ENCODE peak calls at places on chromosomes 7 and 10, in ten cellular contexts. One of them, this sample, is unnamed.

GRCh38 chr10:100730739-100731602 is 14.4 kb upstream of the PAX2 start:
- DNase-seq in SK-N-SH: peak
- DNase-seq in cardiac muscle cell: peak
- DNase-seq in cardiac fibroblast: peak
- DNase-seq in BE2C: no peak
- DNase-seq in H9: no peak
- DNase-seq in upper lobe of right lung: peak
- DNase-seq in choroid plexus epithelial cell: peak
- DNase-seq in tibial artery: no peak
- DNase-seq in GM20000: peak
- DNase-seq in this sample: no peak

GRCh38 chr10:132307823-132308587 is at the start of gene STK32C:
- DNase-seq in cardiac fibroblast: peak
- DNase-seq in upper lobe of right lung: peak
- DNase-seq in cardiac muscle cell: peak
- DNase-seq in SK-N-SH: peak
- DNase-seq in BE2C: peak
- DNase-seq in tibial artery: peak
- DNase-seq in choroid plexus epithelial cell: peak
- DNase-seq in H9: peak
- DNase-seq in GM20000: peak
- DNase-seq in this sample: peak

GRCh38 chr10:35331894-35332640 is 4.2 kb upstream of the CCNY start:
- DNase-seq in tibial artery: no peak
- DNase-seq in cardiac fibroblast: peak
- DNase-seq in cardiac muscle cell: peak
- DNase-seq in H9: no peak
- DNase-seq in BE2C: no peak
- DNase-seq in choroid plexus epithelial cell: peak
- DNase-seq in GM20000: no peak
- DNase-seq in upper lobe of right lung: no peak
- DNase-seq in SK-N-SH: no peak
- DNase-seq in this sample: no peak

GRCh38 chr7:152395115-152395514 is 40.7 kb downstream of the KMT2C start:
- DNase-seq in BE2C: no peak
- DNase-seq in GM20000: no peak
- DNase-seq in cardiac fibroblast: peak
- DNase-seq in cardiac muscle cell: peak
- DNase-seq in choroid plexus epithelial cell: peak
- DNase-seq in SK-N-SH: no peak
- DNase-seq in upper lobe of right lung: peak
- DNase-seq in tibial artery: no peak
- DNase-seq in H9: no peak
- DNase-seq in this sample: no peak

GRCh38 chr10:43808136-43808535 is 159.5 kb upstream of the ZNF32 start:
- DNase-seq in upper lobe of right lung: no peak
- DNase-seq in BE2C: no peak
- DNase-seq in choroid plexus epithelial cell: no peak
- DNase-seq in GM20000: no peak
- DNase-seq in cardiac fibroblast: no peak
- DNase-seq in H9: no peak
- DNase-seq in tibial artery: no peak
- DNase-seq in cardiac muscle cell: no peak
- DNase-seq in SK-N-SH: no peak
- DNase-seq in this sample: no peak

GRCh38 chr10:61839911-61840310 is 61.6 kb upstream of the ARID5B start:
- DNase-seq in choroid plexus epithelial cell: no peak
- DNase-seq in upper lobe of right lung: no peak
- DNase-seq in SK-N-SH: no peak
- DNase-seq in cardiac fibroblast: no peak
- DNase-seq in cardiac muscle cell: no peak
- DNase-seq in GM20000: no peak
- DNase-seq in H9: no peak
- DNase-seq in tibial artery: no peak
- DNase-seq in BE2C: no peak
- DNase-seq in this sample: no peak

GRCh38 chr7:108442039-108442568 is 14.1 kb downstream of the NRCAM start:
- DNase-seq in GM20000: no peak
- DNase-seq in H9: no peak
- DNase-seq in cardiac fibroblast: no peak
- DNase-seq in tibial artery: no peak
- DNase-seq in cardiac muscle cell: no peak
- DNase-seq in upper lobe of right lung: no peak
- DNase-seq in choroid plexus epithelial cell: no peak
- DNase-seq in SK-N-SH: no peak
- DNase-seq in BE2C: peak
- DNase-seq in this sample: no peak

GRCh38 chr7:22934473-22935065 is 79.4 kb downstream of the HYCC1 start:
- DNase-seq in BE2C: no peak
- DNase-seq in tibial artery: no peak
- DNase-seq in cardiac muscle cell: peak
- DNase-seq in SK-N-SH: no peak
- DNase-seq in GM20000: no peak
- DNase-seq in H9: no peak
- DNase-seq in choroid plexus epithelial cell: peak
- DNase-seq in upper lobe of right lung: no peak
- DNase-seq in cardiac fibroblast: no peak
- DNase-seq in this sample: no peak

GRCh38 chr7:159114981-159115380 is 29.7 kb downstream of the VIPR2 start:
- DNase-seq in BE2C: no peak
- DNase-seq in SK-N-SH: no peak
- DNase-seq in GM20000: no peak
- DNase-seq in cardiac fibroblast: no peak
- DNase-seq in tibial artery: peak
- DNase-seq in H9: no peak
- DNase-seq in cardiac muscle cell: no peak
- DNase-seq in upper lobe of right lung: peak
- DNase-seq in choroid plexus epithelial cell: peak
- DNase-seq in this sample: no peak

GRCh38 chr10:50395279-50395678 is 144.0 kb upstream of the ASAH2 start:
- DNase-seq in SK-N-SH: no peak
- DNase-seq in tibial artery: no peak
- DNase-seq in H9: no peak
- DNase-seq in choroid plexus epithelial cell: peak
- DNase-seq in cardiac muscle cell: peak
- DNase-seq in upper lobe of right lung: no peak
- DNase-seq in GM20000: no peak
- DNase-seq in BE2C: no peak
- DNase-seq in cardiac fibroblast: peak
- DNase-seq in this sample: no peak

GRCh38 chr10:15714847-15715246 is 4.9 kb downstream of the ITGA8 start:
- DNase-seq in cardiac muscle cell: no peak
- DNase-seq in SK-N-SH: no peak
- DNase-seq in H9: no peak
- DNase-seq in upper lobe of right lung: no peak
- DNase-seq in GM20000: no peak
- DNase-seq in choroid plexus epithelial cell: no peak
- DNase-seq in cardiac fibroblast: no peak
- DNase-seq in tibial artery: no peak
- DNase-seq in BE2C: no peak
- DNase-seq in this sample: no peak

GRCh38 chr7:54541941-54542618 is at the start of gene VSTM2A:
- DNase-seq in H9: peak
- DNase-seq in BE2C: peak
- DNase-seq in SK-N-SH: peak
- DNase-seq in choroid plexus epithelial cell: no peak
- DNase-seq in upper lobe of right lung: no peak
- DNase-seq in cardiac fibroblast: no peak
- DNase-seq in tibial artery: no peak
- DNase-seq in GM20000: no peak
- DNase-seq in cardiac muscle cell: peak
- DNase-seq in this sample: peak

GRCh38 chr7:4074994-4075393 is 607.1 kb upstream of the FOXK1 start:
- DNase-seq in cardiac fibroblast: no peak
- DNase-seq in H9: no peak
- DNase-seq in BE2C: no peak
- DNase-seq in tibial artery: no peak
- DNase-seq in cardiac muscle cell: no peak
- DNase-seq in choroid plexus epithelial cell: no peak
- DNase-seq in upper lobe of right lung: no peak
- DNase-seq in GM20000: no peak
- DNase-seq in SK-N-SH: no peak
- DNase-seq in this sample: no peak
- TF ChIP-seq CTCF in cardiac fibroblast: no peak
- TF ChIP-seq CTCF in H9: peak
- TF ChIP-seq CTCF in BE2C: no peak
- TF ChIP-seq CTCF in tibial artery: no peak
- TF ChIP-seq CTCF in cardiac muscle cell: no peak
- TF ChIP-seq CTCF in choroid plexus epithelial cell: no peak
- TF ChIP-seq CTCF in upper lobe of right lung: no peak
- TF ChIP-seq CTCF in GM20000: no peak
- TF ChIP-seq CTCF in SK-N-SH: no peak
- TF ChIP-seq CTCF in this sample: no peak

DNA sequence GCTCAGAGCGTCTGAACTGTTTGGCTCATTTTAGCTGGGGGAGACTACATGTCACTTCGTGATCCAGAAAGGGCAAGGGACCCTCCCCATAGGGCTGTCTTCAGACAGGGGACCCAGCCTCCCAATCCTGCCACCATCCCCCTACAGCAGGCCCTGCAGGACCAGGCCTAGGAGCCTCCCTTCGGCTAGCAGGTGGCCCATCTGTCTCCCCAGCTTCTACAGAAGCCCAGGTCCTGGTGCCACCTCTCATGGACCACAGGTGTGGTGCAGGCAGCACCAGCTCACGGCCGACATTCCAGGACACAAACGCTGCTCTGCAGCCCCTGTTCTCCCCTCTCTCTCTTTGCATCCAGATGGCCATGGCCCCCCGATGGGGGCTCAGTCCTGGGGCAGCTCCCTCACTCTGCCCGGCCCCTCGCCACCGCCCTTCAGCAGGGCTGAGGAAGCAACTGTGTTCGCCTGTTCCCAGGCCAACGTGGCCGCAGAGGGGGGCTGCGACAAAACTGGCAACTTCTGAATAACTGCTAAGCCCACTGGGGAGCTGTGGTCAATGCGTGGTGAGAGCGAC is 10.3 kb downstream of the TECPR1 start:
- DNase-seq in cardiac muscle cell: no peak
- DNase-seq in H9: no peak
- DNase-seq in BE2C: no peak
- DNase-seq in GM20000: no peak
- DNase-seq in choroid plexus epithelial cell: no peak
- DNase-seq in SK-N-SH: no peak
- DNase-seq in upper lobe of right lung: no peak
- DNase-seq in cardiac fibroblast: no peak
- DNase-seq in tibial artery: no peak
- DNase-seq in this sample: no peak
- TF ChIP-seq CTCF in cardiac muscle cell: no peak
- TF ChIP-seq CTCF in H9: no peak
- TF ChIP-seq CTCF in BE2C: no peak
- TF ChIP-seq CTCF in GM20000: no peak
- TF ChIP-seq CTCF in choroid plexus epithelial cell: no peak
- TF ChIP-seq CTCF in SK-N-SH: no peak
- TF ChIP-seq CTCF in upper lobe of right lung: no peak
- TF ChIP-seq CTCF in cardiac fibroblast: no peak
- TF ChIP-seq CTCF in tibial artery: no peak
- TF ChIP-seq CTCF in this sample: no peak

GRCh38 chr7:130895006-130895750 is 161.2 kb upstream of the KLF14 start:
- DNase-seq in BE2C: no peak
- DNase-seq in SK-N-SH: no peak
- DNase-seq in upper lobe of right lung: no peak
- DNase-seq in GM20000: no peak
- DNase-seq in cardiac muscle cell: no peak
- DNase-seq in cardiac fibroblast: no peak
- DNase-seq in choroid plexus epithelial cell: no peak
- DNase-seq in H9: no peak
- DNase-seq in tibial artery: no peak
- DNase-seq in this sample: no peak

GRCh38 chr7:130896898-130897514 is 163.0 kb upstream of the KLF14 start:
- DNase-seq in SK-N-SH: peak
- DNase-seq in cardiac fibroblast: peak
- DNase-seq in upper lobe of right lung: peak
- DNase-seq in H9: peak
- DNase-seq in tibial artery: no peak
- DNase-seq in GM20000: peak
- DNase-seq in choroid plexus epithelial cell: peak
- DNase-seq in cardiac muscle cell: peak
- DNase-seq in BE2C: peak
- DNase-seq in this sample: peak

GRCh38 chr7:130894146-130895005 is 160.4 kb upstream of the KLF14 start:
- DNase-seq in H9: no peak
- DNase-seq in cardiac muscle cell: peak
- DNase-seq in GM20000: no peak
- DNase-seq in cardiac fibroblast: peak
- DNase-seq in SK-N-SH: no peak
- DNase-seq in BE2C: no peak
- DNase-seq in choroid plexus epithelial cell: peak
- DNase-seq in tibial artery: peak
- DNase-seq in upper lobe of right lung: peak
- DNase-seq in this sample: no peak

GRCh38 chr7:130897515-130898419 is 163.8 kb upstream of the KLF14 start:
- DNase-seq in SK-N-SH: peak
- DNase-seq in choroid plexus epithelial cell: no peak
- DNase-seq in upper lobe of right lung: no peak
- DNase-seq in GM20000: peak
- DNase-seq in cardiac muscle cell: no peak
- DNase-seq in tibial artery: no peak
- DNase-seq in cardiac fibroblast: no peak
- DNase-seq in H9: no peak
- DNase-seq in BE2C: peak
- DNase-seq in this sample: no peak

DNA sequence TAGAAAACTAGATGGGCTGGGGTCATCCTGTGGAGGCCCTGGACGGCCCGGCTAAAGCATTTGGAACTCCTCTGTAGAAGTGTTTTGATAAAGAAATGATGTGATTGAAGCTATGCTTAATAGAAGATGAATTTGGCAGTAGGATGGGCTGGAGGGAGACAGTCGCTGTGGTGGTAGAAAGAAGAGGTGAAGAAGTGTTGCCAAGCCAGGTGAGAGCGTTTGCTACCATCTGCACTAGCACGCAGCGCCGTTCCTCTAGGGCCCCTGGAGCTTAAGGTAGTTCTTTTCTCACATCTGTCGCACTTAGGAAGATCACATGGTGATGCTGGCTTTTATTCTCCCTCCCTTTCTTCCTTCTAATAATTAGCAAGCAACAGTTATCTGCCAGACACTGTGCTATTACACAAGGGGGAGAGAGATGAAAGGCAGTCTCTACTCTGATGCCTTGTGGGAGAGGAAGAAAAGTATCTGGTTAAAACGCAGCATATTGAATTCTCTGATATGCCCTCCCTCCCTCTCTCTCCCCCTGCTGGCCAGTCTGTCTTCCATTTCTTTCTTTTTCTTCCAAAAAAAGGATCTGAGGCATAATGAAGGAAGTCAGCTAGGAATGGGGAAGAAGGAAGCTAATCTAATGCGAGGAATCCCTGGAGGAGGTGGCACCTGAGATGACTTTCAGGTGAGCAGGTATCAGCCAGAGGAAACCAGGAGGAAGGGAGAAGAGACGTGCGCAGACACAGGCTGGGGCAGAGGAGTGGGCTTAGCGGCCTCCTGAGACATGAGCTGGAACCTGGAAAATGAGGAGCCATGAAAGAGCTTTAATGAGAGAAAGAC is 162.3 kb upstream of the KLF14 start:
- DNase-seq in tibial artery: no peak
- DNase-seq in GM20000: no peak
- DNase-seq in upper lobe of right lung: no peak
- DNase-seq in cardiac fibroblast: peak
- DNase-seq in cardiac muscle cell: peak
- DNase-seq in choroid plexus epithelial cell: peak
- DNase-seq in H9: no peak
- DNase-seq in BE2C: no peak
- DNase-seq in SK-N-SH: no peak
- DNase-seq in this sample: no peak
- TF ChIP-seq CTCF in tibial artery: no peak
- TF ChIP-seq CTCF in GM20000: peak
- TF ChIP-seq CTCF in upper lobe of right lung: no peak
- TF ChIP-seq CTCF in cardiac fibroblast: peak
- TF ChIP-seq CTCF in cardiac muscle cell: peak
- TF ChIP-seq CTCF in choroid plexus epithelial cell: peak
- TF ChIP-seq CTCF in H9: peak
- TF ChIP-seq CTCF in BE2C: peak
- TF ChIP-seq CTCF in SK-N-SH: peak
- TF ChIP-seq CTCF in this sample: no peak

GRCh38 chr10:18594574-18595156 is 56.7 kb downstream of the NSUN6 start:
- DNase-seq in cardiac muscle cell: no peak
- DNase-seq in SK-N-SH: no peak
- DNase-seq in GM20000: no peak
- DNase-seq in upper lobe of right lung: no peak
- DNase-seq in tibial artery: no peak
- DNase-seq in BE2C: peak
- DNase-seq in choroid plexus epithelial cell: peak
- DNase-seq in H9: peak
- DNase-seq in cardiac fibroblast: no peak
- DNase-seq in this sample: no peak
- TF ChIP-seq CTCF in cardiac muscle cell: peak
- TF ChIP-seq CTCF in SK-N-SH: peak
- TF ChIP-seq CTCF in GM20000: no peak
- TF ChIP-seq CTCF in upper lobe of right lung: no peak
- TF ChIP-seq CTCF in tibial artery: no peak
- TF ChIP-seq CTCF in BE2C: peak
- TF ChIP-seq CTCF in choroid plexus epithelial cell: peak
- TF ChIP-seq CTCF in H9: peak
- TF ChIP-seq CTCF in cardiac fibroblast: peak
- TF ChIP-seq CTCF in this sample: peak